ENCODE peak calls at places on chromosomes 11 and 22, in six cellular contexts. M is A549, B is DMS79 treated with DMSO at 0.1 percent for 48 hours, Y is C1 segment of cervical spinal cord, E is NCI-H446, O is cardiac fibroblast. T is an unnamed sample.
A peak's percentile ranks its signal among the peaks of the same experiment; 100 is the strongest.

GRCh38 chr11:17985517-17985916 is 27.3 kb downstream of the SERGEF start:
- DNase-seq in M (no peak), E (no peak), B (peak; percentile 65), O (peak; percentile 54), Y (no peak), T (no peak)

GRCh38 chr11:22193348-22194051 is 615 bp downstream of the ANO5 start:
- DNase-seq in B (peak; percentile 76), E (no peak), O (no peak), M (peak; percentile 45), Y (peak; percentile 52), T (no peak)

GRCh38 chr22:49040111-49040510 is 787.6 kb downstream of the BRD1 start:
- DNase-seq in B (no peak), O (no peak), E (no peak), M (no peak), Y (no peak), T (no peak)

GRCh38 chr11:34636127-34636526 is 15.2 kb downstream of the EHF start:
- DNase-seq in E (no peak), O (no peak), M (no peak), Y (no peak), B (no peak), T (no peak)

GRCh38 chr22:49948116-49948515 is 12.5 kb upstream of the PIM3 start:
- DNase-seq in Y (no peak), O (no peak), B (no peak), E (no peak), M (no peak), T (no peak)

GRCh38 chr11:84212467-84213390 is 926.6 kb upstream of the CCDC90B start:
- DNase-seq in B (no peak), M (no peak), Y (peak; percentile 18), E (no peak), O (no peak), T (no peak)

GRCh38 chr22:38325575-38325974 is 8.3 kb upstream of the CSNK1E start:
- DNase-seq in B (no peak), O (no peak), Y (no peak), E (no peak), M (no peak), T (no peak)

GRCh38 chr11:78660451-78660850 is 85.8 kb upstream of the NARS2 start:
- DNase-seq in M (no peak), O (no peak), B (no peak), Y (peak; percentile 39), E (peak; percentile 85), T (no peak)

GRCh38 chr11:109267293-109268095 is 154.5 kb upstream of the C11orf87 start:
- DNase-seq in B (no peak), M (peak; percentile 7), E (no peak), Y (no peak), O (peak; percentile 12), T (no peak)

GRCh38 chr11:75577198-75577597 is 15.1 kb downstream of the SERPINH1 start:
- DNase-seq in Y (no peak), O (peak; percentile 48), E (no peak), B (no peak), M (peak; percentile 37), T (no peak)

GRCh38 chr11:36313750-36314500 is 17.8 kb downstream of the PRR5L start:
- DNase-seq in M (no peak), Y (no peak), B (no peak), E (no peak), O (no peak), T (no peak)

GRCh38 chr11:115148101-115148500 is 356.1 kb downstream of the CADM1 start:
- DNase-seq in O (no peak), E (no peak), B (no peak), Y (no peak), M (no peak), T (no peak)

GRCh38 chr11:60775420-60775961 is 9.6 kb upstream of the MS4A10 start:
- DNase-seq in Y (peak; percentile 39), O (peak; percentile 95), E (peak; percentile 82), M (peak; percentile 88), B (peak; percentile 90), T (peak; percentile 84)

GRCh38 chr11:43987384-43988039 is 45.1 kb downstream of the C11orf96 start:
- DNase-seq in B (no peak), O (peak; percentile 84), Y (peak; percentile 92), E (no peak), M (no peak), T (no peak)

GRCh38 chr11:1349074-1349931 is 39.9 kb upstream of the TOLLIP start:
- DNase-seq in B (no peak), E (no peak), Y (no peak), O (no peak), M (no peak), T (no peak)

GRCh38 chr11:28566643-28567042 is 458.5 kb downstream of the METTL15 start:
- DNase-seq in E (no peak), Y (peak; percentile 49), M (peak; percentile 97), B (no peak), O (peak; percentile 98), T (no peak)

GRCh38 chr22:31681625-31682345 is 19.8 kb upstream of the PISD start:
- DNase-seq in B (no peak), M (no peak), Y (no peak), O (no peak), E (no peak), T (no peak)

GRCh38 chr11:70595452-70595851 is 197.1 kb downstream of the CTTN start:
- DNase-seq in M (no peak), Y (no peak), B (no peak), E (no peak), O (no peak), T (no peak)

GRCh38 chr11:76810151-76810853 is 27.1 kb downstream of the TSKU start:
- DNase-seq in O (peak; percentile 60), E (no peak), M (peak; percentile 50), Y (no peak), B (peak; percentile 5), T (no peak)

T was measured in SK-N-MC.